ENCODE peak calls at places on chromosomes 2 and 18, in five cellular contexts. One of them, this sample, is unnamed.

GRCh38 chr2:223082701-223083100 is 30.7 kb downstream of the KCNE4 start:
- DNase-seq in NCI-H2081: no peak
- DNase-seq in ecto neural progenitor cell: no peak
- DNase-seq in right cardiac atrium: no peak
- DNase-seq in NCI-H69: no peak
- DNase-seq in this sample: no peak

GRCh38 chr2:47568164-47568861 is 165.4 kb downstream of the MSH2 start:
- DNase-seq in NCI-H69: no peak
- DNase-seq in NCI-H2081: no peak
- DNase-seq in right cardiac atrium: no peak
- DNase-seq in ecto neural progenitor cell: no peak
- DNase-seq in this sample: no peak

GRCh38 chr2:29374823-29375222 is 259.6 kb downstream of the CLIP4 start:
- DNase-seq in NCI-H69: peak
- DNase-seq in ecto neural progenitor cell: no peak
- DNase-seq in NCI-H2081: no peak
- DNase-seq in right cardiac atrium: no peak
- DNase-seq in this sample: peak

GRCh38 chr2:37912056-37912455 is 13.0 kb upstream of the RMDN2 start:
- DNase-seq in right cardiac atrium: no peak
- DNase-seq in NCI-H69: no peak
- DNase-seq in ecto neural progenitor cell: no peak
- DNase-seq in NCI-H2081: no peak
- DNase-seq in this sample: no peak

GRCh38 chr2:26735096-26735495 is 29.0 kb upstream of the SLC35F6 start:
- DNase-seq in NCI-H2081: no peak
- DNase-seq in right cardiac atrium: no peak
- DNase-seq in ecto neural progenitor cell: no peak
- DNase-seq in NCI-H69: no peak
- DNase-seq in this sample: no peak

GRCh38 chr18:46426311-46427047 is 230.5 kb downstream of the LOXHD1 start:
- DNase-seq in right cardiac atrium: no peak
- DNase-seq in NCI-H2081: no peak
- DNase-seq in ecto neural progenitor cell: peak
- DNase-seq in NCI-H69: no peak
- DNase-seq in this sample: no peak

GRCh38 chr2:101781326-101781725 is 83.8 kb downstream of the MAP4K4 start:
- DNase-seq in NCI-H69: no peak
- DNase-seq in ecto neural progenitor cell: no peak
- DNase-seq in right cardiac atrium: no peak
- DNase-seq in NCI-H2081: no peak
- DNase-seq in this sample: no peak

GRCh38 chr2:96143848-96144480 is 1.3 kb downstream of the DUSP2 start:
- DNase-seq in ecto neural progenitor cell: no peak
- DNase-seq in NCI-H69: peak
- DNase-seq in right cardiac atrium: no peak
- DNase-seq in NCI-H2081: peak
- DNase-seq in this sample: no peak

GRCh38 chr2:125386074-125386473 is 1269.9 kb upstream of the GYPC start:
- DNase-seq in NCI-H69: no peak
- DNase-seq in NCI-H2081: no peak
- DNase-seq in ecto neural progenitor cell: peak
- DNase-seq in right cardiac atrium: no peak
- DNase-seq in this sample: no peak

GRCh38 chr2:188039307-188039706 is 252.4 kb upstream of the GULP1 start:
- DNase-seq in NCI-H69: no peak
- DNase-seq in ecto neural progenitor cell: no peak
- DNase-seq in NCI-H2081: no peak
- DNase-seq in right cardiac atrium: no peak
- DNase-seq in this sample: no peak

GRCh38 chr2:182824056-182824758 is 42.2 kb downstream of the FRZB start:
- DNase-seq in NCI-H2081: peak
- DNase-seq in right cardiac atrium: no peak
- DNase-seq in ecto neural progenitor cell: no peak
- DNase-seq in NCI-H69: peak
- DNase-seq in this sample: no peak

GRCh38 chr2:107202962-107203591 is 317.1 kb upstream of the ST6GAL2 start:
- DNase-seq in right cardiac atrium: no peak
- DNase-seq in ecto neural progenitor cell: no peak
- DNase-seq in NCI-H69: no peak
- DNase-seq in NCI-H2081: no peak
- DNase-seq in this sample: no peak

GRCh38 chr18:14920976-14921375 is 173.0 kb downstream of the ANKRD30B start:
- DNase-seq in ecto neural progenitor cell: no peak
- DNase-seq in right cardiac atrium: no peak
- DNase-seq in NCI-H69: no peak
- DNase-seq in NCI-H2081: no peak
- DNase-seq in this sample: no peak

GRCh38 chr2:136356111-136357033 is 238.4 kb upstream of the CXCR4 start:
- DNase-seq in NCI-H69: peak
- DNase-seq in NCI-H2081: no peak
- DNase-seq in right cardiac atrium: no peak
- DNase-seq in ecto neural progenitor cell: no peak
- DNase-seq in this sample: no peak

GRCh38 chr18:44128365-44128764 is 552.3 kb upstream of the SETBP1 start:
- DNase-seq in NCI-H2081: no peak
- DNase-seq in right cardiac atrium: no peak
- DNase-seq in NCI-H69: peak
- DNase-seq in ecto neural progenitor cell: no peak
- DNase-seq in this sample: no peak

GRCh38 chr2:46887028-46887885 is 28.3 kb downstream of the MCFD2 start:
- DNase-seq in NCI-H69: no peak
- DNase-seq in ecto neural progenitor cell: no peak
- DNase-seq in NCI-H2081: no peak
- DNase-seq in right cardiac atrium: no peak
- DNase-seq in this sample: no peak

GRCh38 chr2:162244559-162245031 is 1.4 kb upstream of the FAP start:
- DNase-seq in ecto neural progenitor cell: no peak
- DNase-seq in right cardiac atrium: peak
- DNase-seq in NCI-H2081: no peak
- DNase-seq in NCI-H69: no peak
- DNase-seq in this sample: no peak

GRCh38 chr2:22076512-22076911 is 952.7 kb downstream of the TDRD15 start:
- DNase-seq in right cardiac atrium: no peak
- DNase-seq in ecto neural progenitor cell: no peak
- DNase-seq in NCI-H2081: no peak
- DNase-seq in NCI-H69: no peak
- DNase-seq in this sample: no peak

GRCh38 chr2:3460831-3461544 is 58.3 kb downstream of the ADI1 start:
- DNase-seq in NCI-H2081: peak
- DNase-seq in right cardiac atrium: no peak
- DNase-seq in ecto neural progenitor cell: no peak
- DNase-seq in NCI-H69: no peak
- DNase-seq in this sample: no peak

GRCh38 chr2:65353046-65353445 is 79.4 kb downstream of the SPRED2 start:
- DNase-seq in right cardiac atrium: no peak
- DNase-seq in NCI-H69: peak
- DNase-seq in ecto neural progenitor cell: peak
- DNase-seq in NCI-H2081: no peak
- DNase-seq in this sample: no peak

GRCh38 chr18:22168360-22168921 is 948 bp upstream of the GATA6 start:
- DNase-seq in ecto neural progenitor cell: peak
- DNase-seq in right cardiac atrium: peak
- DNase-seq in NCI-H69: peak
- DNase-seq in NCI-H2081: peak
- DNase-seq in this sample: no peak

GRCh38 chr2:170815746-170816498 is 765 bp upstream of the GAD1 start:
- DNase-seq in ecto neural progenitor cell: peak
- DNase-seq in NCI-H69: peak
- DNase-seq in right cardiac atrium: peak
- DNase-seq in NCI-H2081: peak
- DNase-seq in this sample: peak

GRCh38 chr18:80223581-80224148 is 23.6 kb downstream of the PARD6G start:
- DNase-seq in ecto neural progenitor cell: no peak
- DNase-seq in NCI-H69: no peak
- DNase-seq in NCI-H2081: no peak
- DNase-seq in right cardiac atrium: no peak
- DNase-seq in this sample: no peak

GRCh38 chr2:36707050-36707449 is 10.5 kb downstream of the VIT start:
- DNase-seq in ecto neural progenitor cell: no peak
- DNase-seq in NCI-H2081: no peak
- DNase-seq in NCI-H69: no peak
- DNase-seq in right cardiac atrium: no peak
- DNase-seq in this sample: no peak

GRCh38 chr2:219441451-219442205 is 7.0 kb downstream of the SPEG start:
- DNase-seq in ecto neural progenitor cell: peak
- DNase-seq in NCI-H2081: peak
- DNase-seq in NCI-H69: peak
- DNase-seq in right cardiac atrium: peak
- DNase-seq in this sample: no peak

GRCh38 chr2:25491003-25491696 is 149.4 kb upstream of the DNMT3A start:
- DNase-seq in right cardiac atrium: no peak
- DNase-seq in NCI-H69: no peak
- DNase-seq in ecto neural progenitor cell: no peak
- DNase-seq in NCI-H2081: no peak
- DNase-seq in this sample: no peak

GRCh38 chr2:207416936-207417718 is 112.6 kb upstream of the CREB1 start:
- DNase-seq in NCI-H2081: no peak
- DNase-seq in NCI-H69: no peak
- DNase-seq in ecto neural progenitor cell: no peak
- DNase-seq in right cardiac atrium: no peak
- DNase-seq in this sample: no peak